ENCODE peak calls at places on chromosome 7, in nine cellular contexts. One of them, this sample, is unnamed.
A peak's percentile ranks its signal among the peaks of the same experiment; 100 is the strongest.

GRCh38 chr7:38542156-38542555 is 89.0 kb downstream of the AMPH start:
- DNase-seq in psoas muscle: no peak
- DNase-seq in glutamatergic neuron: no peak
- DNase-seq in cardiac fibroblast: no peak
- DNase-seq in HL-60: no peak
- DNase-seq in neural crest cell: no peak
- DNase-seq in progenitor cell of endocrine pancreas: no peak
- DNase-seq in neural progenitor cell: no peak
- DNase-seq in BJ: peak; percentile 39
- DNase-seq in this sample: peak; percentile 72

GRCh38 chr7:148390381-148390780 is 200.2 kb upstream of the C7orf33 start:
- DNase-seq in HL-60: no peak
- DNase-seq in neural crest cell: no peak
- DNase-seq in neural progenitor cell: no peak
- DNase-seq in glutamatergic neuron: no peak
- DNase-seq in BJ: no peak
- DNase-seq in psoas muscle: no peak
- DNase-seq in progenitor cell of endocrine pancreas: no peak
- DNase-seq in cardiac fibroblast: no peak
- DNase-seq in this sample: no peak

GRCh38 chr7:70489808-70490207 is 642.1 kb upstream of the GALNT17 start:
- DNase-seq in psoas muscle: no peak
- DNase-seq in cardiac fibroblast: peak; percentile 18
- DNase-seq in HL-60: no peak
- DNase-seq in neural crest cell: no peak
- DNase-seq in neural progenitor cell: no peak
- DNase-seq in progenitor cell of endocrine pancreas: no peak
- DNase-seq in glutamatergic neuron: no peak
- DNase-seq in BJ: no peak
- DNase-seq in this sample: no peak

GRCh38 chr7:111750168-111750715 is 187.9 kb upstream of the IMMP2L start:
- DNase-seq in glutamatergic neuron: no peak
- DNase-seq in progenitor cell of endocrine pancreas: no peak
- DNase-seq in HL-60: no peak
- DNase-seq in cardiac fibroblast: no peak
- DNase-seq in neural progenitor cell: no peak
- DNase-seq in neural crest cell: no peak
- DNase-seq in BJ: no peak
- DNase-seq in psoas muscle: no peak
- DNase-seq in this sample: peak; percentile 20

GRCh38 chr7:45086348-45087065 is 2.3 kb downstream of the NACAD start:
- DNase-seq in glutamatergic neuron: no peak
- DNase-seq in HL-60: no peak
- DNase-seq in cardiac fibroblast: no peak
- DNase-seq in BJ: no peak
- DNase-seq in neural progenitor cell: no peak
- DNase-seq in progenitor cell of endocrine pancreas: no peak
- DNase-seq in neural crest cell: no peak
- DNase-seq in psoas muscle: no peak
- DNase-seq in this sample: no peak

GRCh38 chr7:114959931-114960330 is 38.0 kb downstream of the MDFIC start:
- DNase-seq in HL-60: no peak
- DNase-seq in cardiac fibroblast: peak; percentile 7
- DNase-seq in neural crest cell: no peak
- DNase-seq in glutamatergic neuron: no peak
- DNase-seq in BJ: no peak
- DNase-seq in progenitor cell of endocrine pancreas: no peak
- DNase-seq in psoas muscle: no peak
- DNase-seq in neural progenitor cell: no peak
- DNase-seq in this sample: peak; percentile 38

GRCh38 chr7:90412458-90413184 is 9.4 kb downstream of the CLDN12 start:
- DNase-seq in neural progenitor cell: peak; percentile 33
- DNase-seq in psoas muscle: peak; percentile 70
- DNase-seq in cardiac fibroblast: no peak
- DNase-seq in BJ: no peak
- DNase-seq in HL-60: peak; percentile 35
- DNase-seq in progenitor cell of endocrine pancreas: no peak
- DNase-seq in glutamatergic neuron: peak; percentile 23
- DNase-seq in neural crest cell: no peak
- DNase-seq in this sample: peak; percentile 27

GRCh38 chr7:49866076-49866735 is 92.8 kb downstream of the VWC2 start:
- DNase-seq in BJ: no peak
- DNase-seq in neural crest cell: no peak
- DNase-seq in glutamatergic neuron: no peak
- DNase-seq in psoas muscle: no peak
- DNase-seq in progenitor cell of endocrine pancreas: no peak
- DNase-seq in cardiac fibroblast: no peak
- DNase-seq in neural progenitor cell: no peak
- DNase-seq in HL-60: no peak
- DNase-seq in this sample: no peak

GRCh38 chr7:134254311-134254710 is 62.4 kb downstream of the SLC35B4 start:
- DNase-seq in HL-60: no peak
- DNase-seq in psoas muscle: no peak
- DNase-seq in cardiac fibroblast: peak; percentile 2
- DNase-seq in neural progenitor cell: peak; percentile 25
- DNase-seq in BJ: no peak
- DNase-seq in glutamatergic neuron: no peak
- DNase-seq in neural crest cell: no peak
- DNase-seq in progenitor cell of endocrine pancreas: no peak
- DNase-seq in this sample: peak; percentile 47

GRCh38 chr7:64874114-64874513 is 29.0 kb upstream of the ZNF273 start:
- DNase-seq in HL-60: no peak
- DNase-seq in BJ: no peak
- DNase-seq in neural progenitor cell: no peak
- DNase-seq in psoas muscle: no peak
- DNase-seq in neural crest cell: no peak
- DNase-seq in cardiac fibroblast: no peak
- DNase-seq in glutamatergic neuron: no peak
- DNase-seq in progenitor cell of endocrine pancreas: no peak
- DNase-seq in this sample: peak; percentile 12

GRCh38 chr7:99469381-99470065 is 3.2 kb upstream of the ZNF789 start:
- DNase-seq in neural progenitor cell: peak; percentile 14
- DNase-seq in psoas muscle: peak; percentile 32
- DNase-seq in HL-60: no peak
- DNase-seq in glutamatergic neuron: no peak
- DNase-seq in neural crest cell: no peak
- DNase-seq in BJ: no peak
- DNase-seq in cardiac fibroblast: no peak
- DNase-seq in progenitor cell of endocrine pancreas: no peak
- DNase-seq in this sample: peak; percentile 54

GRCh38 chr7:44059219-44060090 is 5.9 kb downstream of the PGAM2 start:
- DNase-seq in cardiac fibroblast: no peak
- DNase-seq in neural crest cell: no peak
- DNase-seq in glutamatergic neuron: no peak
- DNase-seq in BJ: no peak
- DNase-seq in neural progenitor cell: no peak
- DNase-seq in psoas muscle: peak; percentile 36
- DNase-seq in HL-60: no peak
- DNase-seq in progenitor cell of endocrine pancreas: no peak
- DNase-seq in this sample: no peak

GRCh38 chr7:134611611-134612151 is 35.0 kb upstream of the BPGM start:
- DNase-seq in HL-60: no peak
- DNase-seq in psoas muscle: no peak
- DNase-seq in glutamatergic neuron: no peak
- DNase-seq in BJ: no peak
- DNase-seq in neural progenitor cell: no peak
- DNase-seq in cardiac fibroblast: no peak
- DNase-seq in progenitor cell of endocrine pancreas: no peak
- DNase-seq in neural crest cell: no peak
- DNase-seq in this sample: no peak

GRCh38 chr7:20310963-20311742 is 19.5 kb upstream of the ITGB8 start:
- DNase-seq in neural crest cell: no peak
- DNase-seq in cardiac fibroblast: peak; percentile 77
- DNase-seq in HL-60: no peak
- DNase-seq in glutamatergic neuron: no peak
- DNase-seq in psoas muscle: no peak
- DNase-seq in progenitor cell of endocrine pancreas: no peak
- DNase-seq in neural progenitor cell: peak; percentile 21
- DNase-seq in BJ: peak; percentile 22
- DNase-seq in this sample: peak; percentile 65

DNA sequence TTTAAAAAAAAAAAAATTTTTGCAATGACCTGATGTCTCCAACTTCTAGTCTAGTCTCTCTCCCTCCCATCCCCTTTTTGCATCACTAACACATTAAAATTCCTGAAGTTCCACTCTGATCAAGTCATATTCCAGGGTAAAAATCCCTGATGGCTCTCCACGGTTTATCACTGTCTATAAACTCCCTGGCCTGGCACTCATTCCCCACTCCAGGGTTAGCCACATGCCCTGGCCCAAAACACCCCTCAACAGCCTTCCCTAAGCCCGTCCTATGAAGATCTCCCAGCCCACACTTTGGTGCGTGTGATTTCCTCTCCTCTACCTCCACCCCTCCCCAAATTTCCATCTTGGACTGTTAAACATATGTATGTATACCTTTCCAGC is 125.4 kb downstream of the JAZF1 start:
- DNase-seq in progenitor cell of endocrine pancreas: no peak
- DNase-seq in cardiac fibroblast: no peak
- DNase-seq in neural crest cell: no peak
- DNase-seq in psoas muscle: no peak
- DNase-seq in neural progenitor cell: no peak
- DNase-seq in glutamatergic neuron: no peak
- DNase-seq in BJ: no peak
- DNase-seq in HL-60: no peak
- DNase-seq in this sample: no peak
- TF ChIP-seq CTCF in progenitor cell of endocrine pancreas: no peak
- TF ChIP-seq CTCF in cardiac fibroblast: no peak
- TF ChIP-seq CTCF in neural crest cell: no peak
- TF ChIP-seq CTCF in psoas muscle: no peak
- TF ChIP-seq CTCF in neural progenitor cell: no peak
- TF ChIP-seq CTCF in glutamatergic neuron: no peak
- TF ChIP-seq CTCF in BJ: no peak
- TF ChIP-seq CTCF in HL-60: no peak
- TF ChIP-seq CTCF in this sample: no peak

GRCh38 chr7:73839743-73840714 is 2.3 kb downstream of the METTL27 start:
- DNase-seq in BJ: no peak
- DNase-seq in cardiac fibroblast: no peak
- DNase-seq in neural crest cell: no peak
- DNase-seq in glutamatergic neuron: no peak
- DNase-seq in neural progenitor cell: no peak
- DNase-seq in psoas muscle: no peak
- DNase-seq in HL-60: no peak
- DNase-seq in progenitor cell of endocrine pancreas: no peak
- DNase-seq in this sample: no peak
- TF ChIP-seq CTCF in BJ: no peak
- TF ChIP-seq CTCF in cardiac fibroblast: no peak
- TF ChIP-seq CTCF in neural crest cell: peak; percentile 38
- TF ChIP-seq CTCF in glutamatergic neuron: peak; percentile 15
- TF ChIP-seq CTCF in neural progenitor cell: peak; percentile 31
- TF ChIP-seq CTCF in psoas muscle: no peak
- TF ChIP-seq CTCF in HL-60: no peak
- TF ChIP-seq CTCF in progenitor cell of endocrine pancreas: peak; percentile 42
- TF ChIP-seq CTCF in this sample: no peak

DNA sequence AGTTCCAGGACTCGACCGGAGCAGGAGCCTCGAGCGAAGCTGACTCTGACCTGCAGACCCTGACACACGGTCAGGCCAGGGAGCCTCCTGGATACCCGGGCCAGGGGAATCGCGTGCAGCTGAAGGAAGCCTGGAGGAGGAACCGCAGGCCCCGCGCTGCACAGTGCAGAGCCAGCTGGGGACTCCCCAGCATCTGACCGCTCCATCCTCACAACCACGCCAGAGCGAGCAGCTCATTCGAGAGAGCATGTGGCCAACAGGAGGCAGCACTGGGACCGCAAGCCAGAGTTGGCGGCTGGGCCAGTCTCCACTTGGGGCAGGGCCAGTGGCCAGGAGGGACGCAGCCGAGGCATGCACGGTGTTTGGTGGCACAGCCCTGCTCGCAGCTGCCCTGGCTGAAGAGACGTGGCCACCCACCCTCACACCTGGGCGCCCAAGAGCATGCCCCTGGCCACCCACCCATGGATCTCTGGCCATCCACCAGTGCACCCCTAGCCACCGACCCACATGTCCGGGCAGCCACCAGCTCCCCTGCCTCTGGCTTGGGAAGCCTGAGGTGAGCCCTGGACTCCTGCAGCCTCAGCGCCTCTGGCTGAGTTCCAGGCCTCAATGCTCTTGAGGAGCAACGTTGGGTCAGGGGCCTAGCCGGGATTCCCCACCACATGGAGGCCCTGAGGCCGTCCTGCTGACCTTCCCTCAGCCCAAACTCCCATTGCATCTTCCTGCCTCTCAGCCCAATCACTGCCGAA is 213.9 kb downstream of the ELFN1 start:
- DNase-seq in progenitor cell of endocrine pancreas: no peak
- DNase-seq in cardiac fibroblast: no peak
- DNase-seq in neural crest cell: no peak
- DNase-seq in glutamatergic neuron: peak; percentile 16
- DNase-seq in neural progenitor cell: peak; percentile 45
- DNase-seq in HL-60: peak; percentile 66
- DNase-seq in psoas muscle: peak; percentile 71
- DNase-seq in BJ: no peak
- DNase-seq in this sample: no peak
- TF ChIP-seq CTCF in progenitor cell of endocrine pancreas: no peak
- TF ChIP-seq CTCF in cardiac fibroblast: no peak
- TF ChIP-seq CTCF in neural crest cell: no peak
- TF ChIP-seq CTCF in glutamatergic neuron: no peak
- TF ChIP-seq CTCF in neural progenitor cell: peak; percentile 22
- TF ChIP-seq CTCF in HL-60: no peak
- TF ChIP-seq CTCF in psoas muscle: no peak
- TF ChIP-seq CTCF in BJ: no peak
- TF ChIP-seq CTCF in this sample: no peak

GRCh38 chr7:78585958-78586357 is 787.4 kb downstream of the PHTF2 start:
- DNase-seq in BJ: no peak
- DNase-seq in neural progenitor cell: no peak
- DNase-seq in neural crest cell: no peak
- DNase-seq in progenitor cell of endocrine pancreas: no peak
- DNase-seq in cardiac fibroblast: no peak
- DNase-seq in psoas muscle: no peak
- DNase-seq in glutamatergic neuron: no peak
- DNase-seq in HL-60: peak; percentile 2
- DNase-seq in this sample: no peak

GRCh38 chr7:78588393-78588792 is 789.8 kb downstream of the PHTF2 start:
- DNase-seq in HL-60: no peak
- DNase-seq in BJ: no peak
- DNase-seq in glutamatergic neuron: no peak
- DNase-seq in progenitor cell of endocrine pancreas: no peak
- DNase-seq in psoas muscle: no peak
- DNase-seq in neural progenitor cell: no peak
- DNase-seq in cardiac fibroblast: no peak
- DNase-seq in neural crest cell: no peak
- DNase-seq in this sample: no peak

DNA sequence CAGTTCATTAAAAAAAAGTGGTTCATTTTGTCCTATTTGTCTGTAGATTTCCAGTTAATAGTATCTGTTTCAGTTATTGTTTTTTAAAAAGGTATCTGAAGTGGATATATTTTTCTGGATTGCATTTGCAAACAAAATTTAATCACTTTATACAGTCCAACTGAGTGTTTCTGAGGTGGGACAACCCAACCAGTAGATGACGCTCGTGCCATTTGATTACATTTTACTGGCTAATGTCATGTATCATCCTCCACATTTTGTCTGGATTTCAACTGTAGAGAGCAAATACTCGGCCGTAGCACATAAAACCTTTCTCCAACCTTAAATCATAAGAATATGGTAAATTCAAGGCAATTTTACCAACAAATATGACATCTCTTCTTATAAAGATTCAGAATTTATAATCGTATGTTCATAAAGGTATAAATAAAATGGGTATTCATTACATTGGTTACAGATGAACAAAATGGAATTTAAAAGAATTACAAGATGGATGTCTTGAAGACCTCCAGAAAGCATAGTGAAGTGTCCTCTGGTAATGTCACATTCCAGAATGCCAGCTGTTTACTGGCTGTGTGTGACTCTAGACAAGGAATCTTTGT is 789.0 kb downstream of the PHTF2 start:
- DNase-seq in HL-60: no peak
- DNase-seq in psoas muscle: no peak
- DNase-seq in neural crest cell: no peak
- DNase-seq in cardiac fibroblast: peak; percentile 22
- DNase-seq in BJ: no peak
- DNase-seq in progenitor cell of endocrine pancreas: no peak
- DNase-seq in neural progenitor cell: peak; percentile 15
- DNase-seq in glutamatergic neuron: no peak
- DNase-seq in this sample: peak; percentile 26
- TF ChIP-seq CTCF in HL-60: no peak
- TF ChIP-seq CTCF in psoas muscle: no peak
- TF ChIP-seq CTCF in neural crest cell: peak; percentile 40
- TF ChIP-seq CTCF in cardiac fibroblast: peak; percentile 18
- TF ChIP-seq CTCF in BJ: peak; percentile 21
- TF ChIP-seq CTCF in progenitor cell of endocrine pancreas: no peak
- TF ChIP-seq CTCF in neural progenitor cell: peak; percentile 46
- TF ChIP-seq CTCF in glutamatergic neuron: no peak
- TF ChIP-seq CTCF in this sample: peak; percentile 20